ENCODE peak calls at places on chromosomes 3 and 15, in six cellular contexts. O, Q, U, L, D and B are unnamed samples.

GRCh38 chr3:72154391-72155300 is 369.7 kb upstream of the PROK2 start:
- DNase-seq in O (no peak), Q (no peak), U (no peak), L (no peak), D (no peak), B (no peak)

GRCh38 chr15:40118473-40118872 is 9.8 kb upstream of the BMF start:
- DNase-seq in O (no peak), Q (no peak), U (no peak), L (no peak), D (no peak), B (no peak)

GRCh38 chr3:186239321-186239720 is 122.7 kb downstream of the DGKG start:
- DNase-seq in O (no peak), Q (no peak), U (no peak), L (no peak), D (no peak), B (no peak)

GRCh38 chr3:197750396-197750831 is 731 bp downstream of the FYTTD1 start:
- DNase-seq in O (peak), Q (peak), U (peak), L (no peak), D (peak), B (peak)

GRCh38 chr3:139120336-139120971 is 75.8 kb upstream of the PRR23C start:
- DNase-seq in O (no peak), Q (no peak), U (peak), L (no peak), D (no peak), B (peak)

GRCh38 chr3:42262525-42262924 is 3.5 kb downstream of the CCK start:
- DNase-seq in O (no peak), Q (no peak), U (peak), L (no peak), D (no peak), B (peak)

GRCh38 chr15:48634934-48635333 is 10.6 kb downstream of the FBN1 start:
- DNase-seq in O (no peak), Q (no peak), U (peak), L (no peak), D (no peak), B (no peak)

GRCh38 chr3:27628029-27628750 is 93.9 kb downstream of the EOMES start:
- DNase-seq in O (no peak), Q (no peak), U (peak), L (no peak), D (no peak), B (no peak)